ENCODE peak calls at places on chromosomes 5 and 9, in five cellular contexts. R, Q, B, Y and G are unnamed samples.
A peak's percentile ranks its signal among the peaks of the same experiment; 100 is the strongest.

GRCh38 chr5:111792659-111793058 is 35.7 kb upstream of the NREP start:
- DNase-seq in Y (no peak), Q (no peak), R (no peak), B (no peak), G (peak; percentile 48)

GRCh38 chr9:88672874-88673695 is 138.1 kb downstream of the NXNL2 start:
- DNase-seq in Q (no peak), R (no peak), Y (no peak), B (no peak), G (no peak)

GRCh38 chr9:28093141-28093540 is 519.9 kb upstream of the C9orf72 start:
- DNase-seq in Q (no peak), B (no peak), Y (no peak), R (no peak), G (no peak)

GRCh38 chr5:121171834-121172233 is 679.8 kb upstream of the FTMT start:
- DNase-seq in R (no peak), Q (no peak), B (no peak), Y (peak; percentile 6), G (no peak)

GRCh38 chr5:83844320-83845068 is 123.8 kb upstream of the HAPLN1 start:
- DNase-seq in B (peak; percentile 90), R (no peak), Q (no peak), Y (peak; percentile 98), G (no peak)

GRCh38 chr5:127609016-127609415 is 39.9 kb upstream of the CTXN3 start:
- DNase-seq in R (no peak), B (no peak), Q (no peak), Y (no peak), G (no peak)

GRCh38 chr5:162990063-162990462 is 447.3 kb upstream of the CCNG1 start:
- DNase-seq in Q (no peak), Y (no peak), B (no peak), R (no peak), G (no peak)

GRCh38 chr9:134863941-134864820 is 16.4 kb upstream of the FCN2 start:
- DNase-seq in Q (peak; percentile 24), R (peak; percentile 78), B (no peak), Y (no peak), G (no peak)

GRCh38 chr5:60447488-60447920 is 252.5 kb downstream of the DEPDC1B start:
- DNase-seq in Q (no peak), R (no peak), B (no peak), Y (no peak), G (no peak)

GRCh38 chr5:116032094-116032517 is at the start of gene ARL14EPL:
- DNase-seq in B (peak; percentile 58), R (no peak), Y (peak; percentile 97), Q (no peak), G (peak; percentile 76)

GRCh38 chr5:15791274-15791673 is 291.3 kb downstream of the FBXL7 start:
- DNase-seq in Y (peak; percentile 55), R (no peak), B (no peak), Q (no peak), G (no peak)

GRCh38 chr5:78720234-78720985 is 71.8 kb upstream of the LHFPL2 start:
- DNase-seq in R (no peak), Q (no peak), Y (no peak), B (no peak), G (no peak)

GRCh38 chr9:6845881-6846280 is 88.1 kb downstream of the KDM4C start:
- DNase-seq in R (no peak), Y (peak; percentile 53), B (no peak), Q (peak; percentile 49), G (peak; percentile 51)

GRCh38 chr9:114925672-114926071 is 4.7 kb downstream of the TNFSF8 start:
- DNase-seq in R (no peak), Q (peak; percentile 63), Y (no peak), B (no peak), G (no peak)

GRCh38 chr9:116008278-116008677 is 145.3 kb upstream of the PAPPA start:
- DNase-seq in R (no peak), Y (peak; percentile 48), Q (no peak), B (no peak), G (no peak)

GRCh38 chr9:72946821-72947220 is 6.0 kb downstream of the ALDH1A1 start:
- DNase-seq in R (no peak), Q (no peak), Y (no peak), B (no peak), G (no peak)

GRCh38 chr9:105138306-105138801 is 106.1 kb upstream of the SLC44A1 start:
- DNase-seq in Y (peak; percentile 83), R (peak; percentile 75), Q (peak; percentile 69), B (no peak), G (no peak)

GRCh38 chr9:137303893-137304382 is 1.9 kb upstream of the NRARP start:
- DNase-seq in Y (no peak), Q (peak; percentile 31), R (no peak), B (no peak), G (no peak)

GRCh38 chr9:137305060-137305787 is 3.2 kb upstream of the NRARP start:
- DNase-seq in Y (peak; percentile 41), R (no peak), B (peak; percentile 49), Q (peak; percentile 83), G (peak; percentile 12)

GRCh38 chr9:137303031-137303892 is 1.2 kb upstream of the NRARP start:
- DNase-seq in R (peak; percentile 68), Y (peak; percentile 24), Q (peak; percentile 52), B (no peak), G (no peak)

GRCh38 chr9:137305788-137306545 is 3.9 kb upstream of the NRARP start:
- DNase-seq in B (no peak), Q (peak; percentile 38), Y (no peak), R (no peak), G (no peak)

GRCh38 chr9:137304383-137305059 is 2.5 kb upstream of the NRARP start:
- DNase-seq in Q (peak; percentile 30), R (no peak), B (no peak), Y (no peak), G (no peak)
- TF ChIP-seq CTCF in Q (no peak), R (no peak), B (no peak), Y (peak; percentile 28), G (peak; percentile 28)

GRCh38 chr9:32385135-32385884 is 867 bp downstream of the ACO1 start:
- DNase-seq in Q (no peak), Y (peak; percentile 34), B (no peak), R (no peak), G (no peak)

GRCh38 chr9:32382582-32383320 is 1.7 kb upstream of the ACO1 start:
- DNase-seq in Q (no peak), B (no peak), Y (no peak), R (no peak), G (no peak)

GRCh38 chr9:32385885-32386283 is 1.4 kb downstream of the ACO1 start:
- DNase-seq in B (no peak), Q (no peak), R (no peak), Y (no peak), G (no peak)

GRCh38 chr9:32384002-32384363 is 460 bp upstream of the ACO1 start:
- DNase-seq in R (no peak), B (no peak), Q (no peak), Y (no peak), G (no peak)

DNA sequence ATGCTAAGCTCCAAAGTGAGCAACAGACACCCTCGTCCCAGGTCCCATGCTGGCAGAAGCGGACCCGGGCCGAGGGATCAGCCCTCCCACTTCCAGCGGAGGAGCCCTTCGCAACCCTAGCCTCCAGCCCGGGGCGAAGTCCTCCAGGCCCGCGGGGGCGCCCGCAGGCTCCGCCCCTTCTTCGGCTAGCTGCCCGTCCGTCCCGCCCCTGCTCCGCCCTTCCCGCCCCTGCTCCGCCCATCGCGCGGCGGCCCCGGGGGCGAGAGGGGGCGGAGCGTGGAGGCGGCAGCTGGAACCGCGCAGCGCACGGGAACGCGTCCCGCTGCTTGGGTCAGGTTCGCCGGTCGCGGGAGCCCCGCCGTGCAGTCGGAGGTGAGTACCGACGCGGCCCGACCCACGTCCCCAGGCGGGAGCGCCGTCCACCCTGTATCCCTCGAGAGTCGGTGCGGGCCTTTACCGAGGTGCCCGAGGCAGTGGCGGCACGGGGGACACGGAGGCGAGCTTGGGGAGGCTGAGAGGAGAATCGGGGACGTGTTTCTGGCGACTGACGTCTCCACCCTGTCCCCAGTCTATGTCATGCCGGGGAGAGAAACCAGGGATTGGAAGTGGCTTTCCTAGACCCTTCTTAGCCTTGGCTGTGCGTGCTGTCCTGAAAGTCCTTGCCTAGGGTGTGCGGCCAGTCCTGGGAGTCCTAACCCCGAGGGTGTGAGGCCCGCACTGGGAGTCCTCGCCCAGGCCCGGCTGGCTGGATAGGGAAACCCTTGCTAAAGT is at the start of gene ACO1:
- DNase-seq in R (peak; percentile 94), Q (peak; percentile 90), Y (peak; percentile 88), B (peak; percentile 84), G (peak; percentile 68)
- TF ChIP-seq CTCF in R (no peak), Q (no peak), Y (no peak), B (no peak), G (no peak)

GRCh38 chr9:93952784-93953491 is 2.2 kb downstream of the BARX1 start:
- DNase-seq in Q (peak; percentile 48), Y (no peak), R (peak; percentile 41), B (no peak), G (no peak)
- TF ChIP-seq CTCF in Q (peak; percentile 35), Y (no peak), R (no peak), B (no peak), G (peak; percentile 19)

DNA sequence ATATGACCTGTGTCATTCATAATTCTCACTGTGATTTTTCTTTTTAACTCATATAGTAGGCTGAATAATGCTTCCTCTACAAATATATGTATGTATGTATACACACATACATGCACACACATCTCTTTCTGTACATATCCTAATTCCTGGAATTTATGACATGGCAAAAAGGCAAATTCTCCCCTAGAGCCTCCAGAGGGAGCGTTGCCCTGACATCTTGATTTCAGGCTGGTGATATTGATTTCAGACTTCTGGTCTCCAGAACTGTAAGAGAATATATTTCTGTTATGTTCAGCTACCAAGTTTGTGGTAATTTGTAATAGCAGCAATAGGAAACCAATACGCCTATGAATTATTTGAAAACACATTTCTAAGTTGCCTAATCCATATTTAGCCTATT is 166.6 kb upstream of the GAS1 start:
- DNase-seq in Y (no peak), B (no peak), Q (no peak), R (no peak), G (no peak)
- TF ChIP-seq CTCF in Y (peak; percentile 37), B (no peak), Q (no peak), R (no peak), G (peak; percentile 39)